ENCODE peak calls at places on chromosome 12, in six cellular contexts. H, X, S, J, N and M are unnamed samples.

GRCh38 chr12:115163710-115164109 is 479.7 kb upstream of the TBX3 start:
- DNase-seq in X (no peak), H (no peak), J (no peak), S (no peak), N (no peak), M (no peak)

GRCh38 chr12:131872154-131873046 is 22.0 kb upstream of the ULK1 start:
- DNase-seq in X (peak), S (peak), J (peak), H (peak), N (no peak), M (peak)

GRCh38 chr12:9687228-9687627 is 17.7 kb downstream of the CLEC2D start:
- DNase-seq in N (no peak), S (no peak), X (peak), H (peak), J (no peak), M (no peak)

GRCh38 chr12:18320036-18320617 is 58.8 kb downstream of the PIK3C2G start:
- DNase-seq in X (peak), S (peak), J (peak), H (peak), N (no peak), M (peak)

GRCh38 chr12:30136661-30137060 is 352.9 kb upstream of the TMTC1 start:
- DNase-seq in X (no peak), S (no peak), J (no peak), N (no peak), H (no peak), M (no peak)

GRCh38 chr12:27814411-27814810 is 34.4 kb upstream of the MANSC4 start:
- DNase-seq in S (no peak), H (no peak), N (no peak), J (no peak), X (no peak), M (no peak)

GRCh38 chr12:33825986-33826602 is 196.2 kb upstream of the ALG10 start:
- DNase-seq in J (no peak), S (no peak), H (peak), X (no peak), N (no peak), M (no peak)

GRCh38 chr12:50933459-50934124 is 18.8 kb upstream of the HIGD1C start:
- DNase-seq in S (no peak), H (no peak), X (peak), N (no peak), J (peak), M (peak)

GRCh38 chr12:124505001-124505818 is 62.2 kb downstream of the NCOR2 start:
- DNase-seq in J (no peak), N (no peak), S (no peak), H (no peak), X (no peak), M (no peak)

GRCh38 chr12:31536672-31537071 is 54.3 kb downstream of the DENND5B start:
- DNase-seq in H (no peak), S (no peak), N (no peak), J (peak), X (no peak), M (peak)

GRCh38 chr12:55637467-55637866 is 775 bp downstream of the OR10P1 start:
- DNase-seq in S (no peak), H (no peak), J (no peak), X (no peak), N (no peak), M (no peak)

GRCh38 chr12:107571492-107571891 is 114.1 kb upstream of the PWP1 start:
- DNase-seq in X (no peak), J (no peak), H (no peak), S (no peak), N (no peak), M (no peak)

GRCh38 chr12:58268080-58268479 is 326.7 kb downstream of the ATP23 start:
- DNase-seq in H (no peak), N (no peak), S (no peak), X (peak), J (peak), M (peak)

GRCh38 chr12:39239484-39240143 is 203.3 kb downstream of the KIF21A start:
- DNase-seq in H (peak), X (no peak), N (no peak), J (no peak), S (no peak), M (no peak)

GRCh38 chr12:52186135-52186840 is 5.5 kb downstream of the KRT80 start:
- DNase-seq in X (peak), J (peak), S (no peak), N (no peak), H (peak), M (peak)

DNA sequence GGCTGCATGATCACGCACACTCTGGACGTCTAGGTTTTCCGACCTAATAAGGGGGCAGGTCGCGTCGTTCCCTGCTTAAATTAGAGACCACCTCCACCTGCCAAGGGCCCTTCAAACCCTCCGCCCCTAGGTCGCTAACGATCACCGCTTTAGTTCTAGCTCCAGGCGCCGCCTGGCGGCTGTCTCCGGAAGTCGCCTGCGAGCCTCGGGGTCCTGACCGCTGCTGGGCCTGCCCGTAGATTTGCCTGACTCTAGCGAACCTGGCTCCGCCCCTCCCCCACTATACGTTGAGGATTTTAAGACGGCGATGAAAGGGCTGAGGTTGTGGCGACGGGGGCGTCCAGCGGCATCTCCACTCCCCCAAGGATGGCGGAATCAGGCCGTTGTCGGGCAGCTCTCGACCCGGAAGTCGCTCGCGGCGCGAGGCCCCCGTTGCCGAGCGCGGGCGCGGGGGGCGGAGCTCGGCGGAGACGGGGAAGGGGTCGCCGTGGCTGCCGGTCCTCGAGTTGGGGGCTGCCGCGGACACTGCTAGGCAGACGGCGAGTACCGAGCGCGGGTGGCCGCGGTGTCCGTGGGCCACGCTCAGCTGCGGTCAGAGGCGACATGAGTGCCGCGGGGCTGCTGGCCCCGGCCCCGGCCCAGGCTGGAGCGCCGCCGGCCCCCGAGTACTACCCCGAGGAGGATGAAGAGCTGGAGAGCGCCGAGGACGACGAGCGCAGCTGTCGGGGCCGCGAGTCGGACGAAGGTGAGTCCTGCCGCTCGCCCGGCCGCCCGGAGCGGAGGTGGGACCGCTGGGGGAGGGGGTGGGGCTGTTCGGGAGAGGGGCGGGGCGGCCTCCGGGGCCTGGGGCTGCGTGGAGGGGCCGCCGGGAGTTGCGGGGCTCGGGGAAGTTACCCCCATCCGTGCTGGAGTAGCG is at the start of gene SUDS3:
- DNase-seq in H (peak), N (peak), J (peak), S (peak), X (peak), M (peak)
- TF ChIP-seq CTCF in H (peak), N (peak), J (peak), S (peak), X (peak), M (peak)

GRCh38 chr12:116635487-116635886 is 76.3 kb downstream of the MAP1LC3B2 start:
- DNase-seq in H (no peak), J (no peak), S (no peak), N (peak), X (no peak), M (no peak)
- H3K4me3 ChIP-seq in H (no peak), J (no peak), S (no peak), N (no peak), X (no peak), M (no peak)

GRCh38 chr12:111673503-111673902 is 12.3 kb downstream of the BRAP start:
- DNase-seq in J (peak), H (peak), N (no peak), X (peak), S (no peak), M (peak)
- TF ChIP-seq CTCF in J (peak), H (peak), N (no peak), X (peak), S (peak), M (peak)

DNA sequence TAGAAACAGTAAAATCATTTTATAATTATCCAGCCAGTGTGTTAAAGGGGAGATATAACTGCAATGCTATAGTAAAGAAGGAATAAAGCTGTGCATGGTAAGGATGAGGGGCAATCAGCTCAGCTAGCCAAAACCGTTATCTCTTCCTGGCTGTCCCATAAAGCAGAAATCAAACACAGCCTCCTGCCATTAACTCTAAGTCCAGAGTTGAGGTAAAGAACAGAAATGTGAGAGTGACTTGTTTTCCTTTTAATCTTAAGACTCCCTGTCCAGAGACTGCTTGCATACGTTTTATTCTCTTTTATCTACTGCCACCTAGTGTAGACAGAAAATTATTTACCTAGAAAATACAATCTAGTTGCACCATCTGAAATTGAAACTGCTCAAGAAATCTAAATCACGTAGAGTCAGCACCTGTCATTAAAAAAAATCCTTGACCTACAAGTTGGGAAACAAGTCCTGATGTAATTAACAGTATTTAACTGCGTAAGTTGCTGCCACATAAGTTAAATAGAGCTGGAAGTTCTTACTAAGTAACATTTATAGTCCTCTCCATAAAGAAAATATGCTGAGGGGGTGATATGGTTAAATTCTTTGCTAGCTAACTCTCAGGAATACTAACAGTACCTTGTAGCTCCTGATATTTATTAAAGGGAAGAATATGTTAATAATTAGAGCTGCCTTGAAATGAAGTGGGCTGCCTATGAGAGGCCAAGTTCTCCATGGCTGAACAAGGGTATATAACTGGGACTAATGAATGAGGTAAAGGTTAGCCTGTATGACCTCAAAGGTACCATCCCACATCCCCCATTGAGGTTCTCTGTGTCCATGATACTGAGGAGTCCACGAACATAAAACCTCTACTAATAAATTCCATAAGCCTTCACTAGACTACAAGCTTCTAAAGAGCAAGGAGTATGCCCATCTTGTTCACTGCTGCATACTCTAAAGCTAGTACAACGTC is 62.7 kb downstream of the GALNT4 start:
- DNase-seq in N (no peak), S (peak), H (peak), J (peak), X (peak), M (peak)
- H3K4me3 ChIP-seq in N (no peak), S (no peak), H (no peak), J (no peak), X (peak), M (no peak)

GRCh38 chr12:65511134-65511912 is 232.8 kb downstream of the MSRB3 start:
- DNase-seq in S (no peak), H (peak), N (no peak), X (no peak), J (no peak), M (no peak)
- TF ChIP-seq CTCF in S (no peak), H (peak), N (no peak), X (no peak), J (no peak), M (no peak)

DNA sequence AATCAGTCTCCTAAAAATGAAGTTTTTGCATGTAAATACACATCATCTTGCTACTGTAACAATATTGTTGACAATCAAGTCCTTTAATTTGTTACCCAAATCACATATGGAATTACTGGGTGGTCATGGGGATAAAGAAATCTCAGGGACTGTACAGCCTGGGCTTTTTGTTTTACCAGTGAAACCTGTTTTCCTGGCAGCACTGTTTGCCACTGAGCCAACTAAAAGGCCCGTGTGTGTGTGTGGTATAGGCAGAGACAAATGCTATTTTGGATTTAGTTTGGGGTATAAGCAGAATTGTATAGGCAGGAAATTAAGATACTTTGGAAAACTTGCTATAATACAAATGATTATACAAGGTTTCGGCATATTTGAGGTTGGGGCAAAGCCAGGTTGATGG is 5.7 kb downstream of the NUP37 start:
- DNase-seq in N (no peak), X (no peak), S (no peak), H (no peak), J (no peak), M (no peak)
- H3K4me3 ChIP-seq in N (no peak), X (no peak), S (no peak), H (no peak), J (no peak), M (no peak)